ENCODE peak calls at places on chromosomes 5 and 9, in four cellular contexts. Q is brain microvascular endothelial cell, G is AG09309, Y is astrocyte of the spinal cord. V is an unnamed sample.
A peak's percentile ranks its signal among the peaks of the same experiment; 100 is the strongest.

GRCh38 chr5:170861855-170862766 is at the start of gene RANBP17:
- DNase-seq in Q (peak; percentile 67), G (no peak), Y (peak; percentile 79), V (no peak)

GRCh38 chr5:6791031-6791577 is 77.9 kb downstream of the TENT4A start:
- DNase-seq in Q (no peak), G (no peak), Y (no peak), V (no peak)

GRCh38 chr9:101376117-101376866 is 8.5 kb downstream of the BAAT start:
- DNase-seq in Q (peak; percentile 80), G (peak; percentile 86), Y (no peak), V (no peak)

GRCh38 chr9:129142115-129142514 is 30.9 kb downstream of the PTPA start:
- DNase-seq in Q (no peak), G (no peak), Y (no peak), V (no peak)

GRCh38 chr5:74555991-74556390 is 84.5 kb downstream of the ENC1 start:
- DNase-seq in Q (no peak), G (no peak), Y (no peak), V (no peak)

GRCh38 chr9:132591244-132591643 is 8.8 kb downstream of the BARHL1 start:
- DNase-seq in Q (no peak), G (no peak), Y (no peak), V (no peak)

GRCh38 chr5:170287532-170287931 is 10.0 kb downstream of the LCP2 start:
- DNase-seq in Q (no peak), G (no peak), Y (peak; percentile 7), V (no peak)

GRCh38 chr9:120291050-120291449 is 288.9 kb downstream of the CDK5RAP2 start:
- DNase-seq in Q (no peak), G (no peak), Y (no peak), V (no peak)

GRCh38 chr5:40223884-40224402 is 455.8 kb upstream of the PTGER4 start:
- DNase-seq in Q (peak; percentile 78), G (peak; percentile 67), Y (peak; percentile 97), V (no peak)

GRCh38 chr9:87675466-87675865 is 50.5 kb upstream of the CTSL start:
- DNase-seq in Q (no peak), G (no peak), Y (no peak), V (no peak)

GRCh38 chr9:101604287-101604686 is 9.5 kb upstream of the PPP3R2 start:
- DNase-seq in Q (no peak), G (no peak), Y (no peak), V (no peak)

GRCh38 chr9:76873056-76873792 is 32.7 kb downstream of the PRUNE2 start:
- DNase-seq in Q (no peak), G (no peak), Y (peak; percentile 36), V (no peak)

GRCh38 chr9:75830303-75830702 is 60.2 kb upstream of the PCSK5 start:
- DNase-seq in Q (no peak), G (no peak), Y (no peak), V (no peak)

GRCh38 chr9:126326228-126327015 is at the start of gene MVB12B:
- DNase-seq in Q (no peak), G (no peak), Y (peak; percentile 23), V (no peak)

GRCh38 chr5:152188219-152188618 is 216.9 kb downstream of the NMUR2 start:
- DNase-seq in Q (no peak), G (no peak), Y (no peak), V (no peak)

GRCh38 chr5:5533927-5534326 is 111.5 kb downstream of the ICE1 start:
- DNase-seq in Q (no peak), G (no peak), Y (no peak), V (no peak)

GRCh38 chr5:137055271-137055872 is 443.8 kb downstream of the SPOCK1 start:
- DNase-seq in Q (no peak), G (no peak), Y (no peak), V (no peak)

GRCh38 chr5:141753971-141754713 is 72.1 kb upstream of the ARAP3 start:
- DNase-seq in Q (no peak), G (no peak), Y (peak; percentile 41), V (no peak)

GRCh38 chr9:119375892-119376291 is 6.7 kb upstream of the BRINP1 start:
- DNase-seq in Q (no peak), G (no peak), Y (no peak), V (peak; percentile 31)

GRCh38 chr9:130869250-130869649 is 27.4 kb downstream of the QRFP start:
- DNase-seq in Q (peak; percentile 61), G (no peak), Y (peak; percentile 55), V (no peak)

GRCh38 chr5:112682621-112683061 is 55.0 kb upstream of the APC start:
- DNase-seq in Q (no peak), G (no peak), Y (peak; percentile 7), V (no peak)

GRCh38 chr5:53425598-53426516 is 54.6 kb upstream of the FST start:
- DNase-seq in Q (no peak), G (no peak), Y (no peak), V (no peak)

GRCh38 chr9:127664678-127665507 is 41.9 kb upstream of the CFAP157 start:
- DNase-seq in Q (no peak), G (peak; percentile 28), Y (no peak), V (no peak)

GRCh38 chr9:133935328-133936040 is 56.6 kb downstream of the VAV2 start:
- DNase-seq in Q (peak; percentile 39), G (no peak), Y (peak; percentile 88), V (no peak)

GRCh38 chr9:114033397-114034103 is 44.5 kb downstream of the AMBP start:
- DNase-seq in Q (no peak), G (no peak), Y (peak; percentile 19), V (no peak)

GRCh38 chr9:27548055-27548741 is 18.6 kb upstream of the MOB3B start:
- DNase-seq in Q (no peak), G (no peak), Y (peak; percentile 58), V (no peak)

GRCh38 chr5:100854594-100854993 is 48.5 kb downstream of the ST8SIA4 start:
- DNase-seq in Q (no peak), G (no peak), Y (no peak), V (no peak)

GRCh38 chr5:76660360-76660759 is 37.2 kb upstream of the F2RL2 start:
- DNase-seq in Q (no peak), G (peak; percentile 21), Y (no peak), V (no peak)

GRCh38 chr9:20689833-20690232 is 5.8 kb downstream of the FOCAD start:
- DNase-seq in Q (no peak), G (no peak), Y (no peak), V (no peak)

GRCh38 chr9:20684865-20685696 is 1.0 kb downstream of the FOCAD start:
- DNase-seq in Q (peak; percentile 31), G (peak; percentile 58), Y (peak; percentile 75), V (no peak)

GRCh38 chr9:20683351-20684034 is 566 bp upstream of the FOCAD start:
- DNase-seq in Q (peak; percentile 69), G (peak; percentile 45), Y (peak; percentile 63), V (no peak)

GRCh38 chr9:20684035-20684864 is at the start of gene FOCAD:
- DNase-seq in Q (peak; percentile 92), G (peak; percentile 69), Y (peak; percentile 97), V (no peak)

DNA sequence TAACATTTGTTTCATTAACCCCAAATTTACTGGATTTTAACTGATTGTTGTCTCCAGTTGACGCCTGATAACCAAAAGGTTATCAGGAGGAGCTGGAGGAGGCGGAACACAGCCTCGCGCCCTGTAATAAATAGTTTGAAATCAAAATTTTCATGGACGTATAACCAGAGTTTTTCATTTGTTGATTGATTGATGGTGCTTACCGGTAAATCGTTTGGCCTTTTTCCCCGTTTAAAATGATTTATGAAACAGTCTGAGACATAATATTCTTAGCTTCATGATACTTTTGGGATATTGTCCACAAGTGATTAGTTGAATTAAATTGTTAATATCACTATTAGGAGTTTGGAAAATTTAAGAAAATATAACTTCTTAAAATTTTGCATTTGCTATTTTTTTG is 1.7 kb downstream of the FOCAD start:
- DNase-seq in Q (no peak), G (no peak), Y (no peak), V (no peak)
- H3K4me3 ChIP-seq in Q (no peak overlapping the region), G (no peak overlapping the region), Y (no peak overlapping the region), V (no peak overlapping the region)

GRCh38 chr5:37005252-37005651 is 128.7 kb downstream of the NIPBL start:
- DNase-seq in Q (no peak), G (peak; percentile 35), Y (peak; percentile 67), V (no peak)

GRCh38 chr5:37002176-37002751 is 125.7 kb downstream of the NIPBL start:
- DNase-seq in Q (no peak), G (no peak), Y (no peak), V (no peak)

DNA sequence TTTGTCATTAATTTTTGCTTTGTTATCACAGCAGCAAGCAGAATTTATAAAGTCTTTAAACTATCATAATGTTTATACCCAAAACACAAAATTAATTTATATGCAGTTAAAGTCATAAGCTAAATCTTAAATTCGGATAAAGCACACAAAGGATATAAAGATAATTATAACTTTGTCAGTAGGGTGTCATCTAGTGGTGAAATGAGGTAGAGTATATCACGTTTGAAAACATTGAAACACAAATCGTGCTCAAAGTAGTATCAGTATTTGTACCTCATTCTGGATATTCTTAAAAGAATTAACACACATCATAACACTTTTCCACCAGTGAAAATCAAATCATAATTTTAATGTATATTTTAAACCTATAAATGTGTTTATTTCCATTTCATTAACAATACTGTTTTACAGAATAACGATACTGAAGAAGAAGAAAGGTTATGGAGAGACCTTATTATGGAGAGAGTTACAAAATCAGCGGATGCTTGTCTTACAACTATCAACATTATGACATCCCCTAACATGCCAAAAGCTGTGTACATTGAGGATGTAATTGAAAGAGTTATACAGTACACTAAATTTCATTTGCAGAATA is 129.5 kb downstream of the NIPBL start:
- DNase-seq in Q (no peak), G (no peak), Y (peak; percentile 41), V (no peak)
- TF ChIP-seq CTCF in Q (peak; percentile 37), G (peak; percentile 47), Y (peak; percentile 63), V (peak; percentile 60)

GRCh38 chr5:31443572-31443971 is 88.3 kb downstream of the DROSHA start:
- DNase-seq in Q (no peak), G (no peak), Y (no peak), V (no peak)
- H3K4me3 ChIP-seq in Q (no peak overlapping the region), G (no peak overlapping the region), Y (no peak overlapping the region), V (no peak overlapping the region)

GRCh38 chr5:129107637-129108036 is 13.1 kb downstream of the ISOC1 start:
- DNase-seq in Q (no peak), G (no peak), Y (no peak), V (no peak)
- TF ChIP-seq CTCF in Q (no peak), G (no peak), Y (no peak), V (no peak)